ENCODE peak calls at places on chromosome 21, in five cellular contexts. Z is AG08396; P is GM12891; C is activated CD4-positive, alpha-beta T cell treated with anti-CD3 and anti-CD28 coated beads for 48 hours; L is Right ventricle myocardium superior. R is an unnamed sample.

GRCh38 chr21:18041012-18041411 is 203.6 kb upstream of the CHODL start:
- DNase-seq in C (peak), L (no peak), Z (no peak), P (no peak), R (no peak)

GRCh38 chr21:25307489-25307888 is 299.8 kb downstream of the MRPL39 start:
- DNase-seq in C (no peak), P (no peak), L (no peak), Z (peak), R (no peak)

GRCh38 chr21:45154511-45155508 is 80.4 kb downstream of the ADARB1 start:
- DNase-seq in P (no peak), C (peak), L (no peak), Z (peak), R (no peak)

GRCh38 chr21:33360281-33360680 is 35.5 kb downstream of the IFNAR1 start:
- DNase-seq in P (no peak), C (no peak), Z (peak), L (no peak), R (no peak)

GRCh38 chr21:19864456-19864855 is 1133.8 kb upstream of the NCAM2 start:
- DNase-seq in C (no peak), L (no peak), Z (no peak), P (no peak), R (no peak)

GRCh38 chr21:38319781-38320180 is 63.0 kb downstream of the KCNJ15 start:
- DNase-seq in C (no peak), L (no peak), Z (no peak), P (no peak), R (no peak)

GRCh38 chr21:15406791-15407190 is 323.0 kb upstream of the USP25 start:
- DNase-seq in Z (no peak), C (no peak), P (no peak), L (no peak), R (no peak)

GRCh38 chr21:35349378-35350080 is 300.4 kb upstream of the RUNX1 start:
- DNase-seq in L (no peak), C (no peak), Z (peak), P (no peak), R (no peak)

GRCh38 chr21:44455524-44456206 is 355 bp downstream of the LRRC3 start:
- DNase-seq in L (peak), C (peak), P (peak), Z (peak), R (no peak)

GRCh38 chr21:37766104-37766503 is 150.2 kb downstream of the KCNJ6 start:
- DNase-seq in Z (no peak), L (no peak), C (no peak), P (no peak), R (no peak)

GRCh38 chr21:22585558-22585957 is 1587.3 kb downstream of the NCAM2 start:
- DNase-seq in Z (no peak), C (no peak), P (no peak), L (no peak), R (no peak)

GRCh38 chr21:33264561-33264960 is 1.6 kb upstream of the IL10RB start:
- DNase-seq in P (no peak), L (no peak), Z (no peak), C (no peak), R (no peak)

GRCh38 chr21:35149698-35150097 is 100.6 kb upstream of the RUNX1 start:
- DNase-seq in L (no peak), C (no peak), P (no peak), Z (no peak), R (no peak)

GRCh38 chr21:46551636-46552241 is 53.1 kb downstream of the S100B start:
- DNase-seq in L (peak), Z (no peak), C (peak), P (no peak), R (no peak)

GRCh38 chr21:45248893-45249381 is 38.8 kb downstream of the POFUT2 start:
- DNase-seq in P (no peak), Z (no peak), L (no peak), C (no peak), R (no peak)

R was measured in GM12864.